ENCODE peak calls at places on chromosomes 12 and 14, in five cellular contexts. G, Z, B, P and M are unnamed samples.

GRCh38 chr12:92065018-92065499 is 80.6 kb downstream of the BTG1 start:
- DNase-seq in Z (no peak), P (no peak), G (no peak), B (peak), M (no peak)

GRCh38 chr12:89439946-89440345 is 84.7 kb downstream of the GALNT4 start:
- DNase-seq in B (no peak), Z (no peak), G (no peak), P (no peak), M (no peak)

GRCh38 chr14:99682809-99683618 is 1.1 kb upstream of the CYP46A1 start:
- DNase-seq in G (peak), Z (peak), B (peak), P (peak), M (no peak)

GRCh38 chr14:105694961-105695360 is 168.6 kb downstream of the TMEM121 start:
- DNase-seq in G (no peak), Z (no peak), P (no peak), B (no peak), M (no peak)

GRCh38 chr14:102320033-102320660 is 601 bp downstream of the ZNF839 start:
- DNase-seq in Z (no peak), P (peak), G (no peak), B (no peak), M (no peak)

GRCh38 chr12:53501615-53502181 is 615 bp downstream of the TARBP2 start:
- DNase-seq in Z (no peak), P (no peak), G (no peak), B (no peak), M (no peak)

GRCh38 chr12:111417784-111418593 is 12.3 kb downstream of the SH2B3 start:
- DNase-seq in B (no peak), Z (no peak), G (no peak), P (no peak), M (no peak)

GRCh38 chr12:71440393-71441349 is 1.1 kb downstream of the LGR5 start:
- DNase-seq in B (no peak), Z (no peak), P (no peak), G (no peak), M (no peak)

GRCh38 chr14:99734406-99735051 is 50.4 kb downstream of the CYP46A1 start:
- DNase-seq in P (no peak), B (no peak), G (no peak), Z (no peak), M (no peak)

GRCh38 chr12:31557707-31558106 is 33.2 kb downstream of the DENND5B start:
- DNase-seq in B (no peak), P (no peak), G (no peak), Z (no peak), M (no peak)

GRCh38 chr12:110704750-110705149 is 15.8 kb upstream of the HVCN1 start:
- DNase-seq in Z (no peak), P (no peak), B (peak), G (no peak), M (no peak)

GRCh38 chr14:32027255-32027939 is 49.7 kb upstream of the ARHGAP5 start:
- DNase-seq in G (no peak), B (no peak), P (no peak), Z (peak), M (no peak)

GRCh38 chr14:50027797-50028196 is 88.6 kb downstream of the VCPKMT start:
- DNase-seq in P (no peak), B (no peak), Z (no peak), G (no peak), M (no peak)

GRCh38 chr14:41609704-41610183 is 3.1 kb downstream of the LRFN5 start:
- DNase-seq in G (no peak), B (no peak), P (no peak), Z (no peak), M (no peak)